ENCODE peak calls at places on chromosomes 1 and 21, in eight cellular contexts. H is activated CD8-positive, alpha-beta memory T cell treated with anti-CD3 and anti-CD28 coated beads for 1 hour; G is astrocyte of the hippocampus; X is NCI-H2081; V is choroid plexus epithelial cell; L is Daoy; K is effector CD4-positive, alpha-beta T cell; Y is NCI-H1694 treated with DMSO at 0.1 percent for 48 hours. C is an unnamed sample.
A peak's percentile ranks its signal among the peaks of the same experiment; 100 is the strongest.

GRCh38 chr1:14578156-14578555 is 20.3 kb upstream of the KAZN start:
- DNase-seq in H (no peak), G (peak; percentile 44), X (no peak), V (no peak), L (peak; percentile 25), K (no peak), Y (no peak), C (no peak)

GRCh38 chr1:77281491-77282186 is at the start of gene AK5:
- DNase-seq in H (peak; percentile 32), G (peak; percentile 80), X (peak; percentile 34), V (peak; percentile 38), L (peak; percentile 75), K (peak; percentile 27), Y (peak; percentile 33), C (no peak)

GRCh38 chr1:234722904-234723588 is 113.1 kb upstream of the IRF2BP2 start:
- DNase-seq in H (peak; percentile 30), G (peak; percentile 90), X (peak; percentile 58), V (peak; percentile 94), L (peak; percentile 89), K (peak; percentile 50), Y (peak; percentile 76), C (no peak)

GRCh38 chr1:80417651-80418050 is 1383.1 kb upstream of the ADGRL2 start:
- DNase-seq in H (no peak), G (peak; percentile 42), X (no peak), V (peak; percentile 30), L (no peak), K (no peak), Y (no peak), C (no peak)

GRCh38 chr1:111140680-111140967 is 601 bp downstream of the CEPT1 start:
- DNase-seq in H (peak; percentile 1), G (no peak), X (no peak), V (peak; percentile 44), L (peak; percentile 75), K (peak; percentile 19), Y (no peak), C (peak; percentile 73)

GRCh38 chr1:44721521-44722361 is 9.2 kb downstream of the RNU5D-1 start:
- DNase-seq in H (no peak), G (peak; percentile 79), X (no peak), V (peak; percentile 97), L (peak; percentile 99), K (peak; percentile 35), Y (peak; percentile 51), C (peak; percentile 97)

GRCh38 chr1:109793486-109794318 is 30.0 kb upstream of the EPS8L3 start:
- DNase-seq in H (no peak), G (peak; percentile 95), X (peak; percentile 88), V (peak; percentile 71), L (peak; percentile 97), K (peak; percentile 25), Y (peak; percentile 64), C (no peak)

GRCh38 chr1:40956397-40956796 is 23.1 kb upstream of the CTPS1 start:
- DNase-seq in H (no peak), G (no peak), X (no peak), V (no peak), L (no peak), K (no peak), Y (no peak), C (no peak)

GRCh38 chr1:227318003-227318851 is at the start of gene CDC42BPA:
- DNase-seq in H (no peak), G (peak; percentile 95), X (peak; percentile 95), V (peak; percentile 91), L (peak; percentile 93), K (no peak), Y (peak; percentile 78), C (no peak)

GRCh38 chr1:208161005-208161404 is 83.2 kb downstream of the PLXNA2 start:
- DNase-seq in H (no peak), G (peak; percentile 53), X (no peak), V (no peak), L (no peak), K (no peak), Y (no peak), C (no peak)

GRCh38 chr1:226034482-226034881 is 28.0 kb upstream of the H3-3A start:
- DNase-seq in H (no peak), G (peak; percentile 97), X (no peak), V (peak; percentile 86), L (peak; percentile 94), K (no peak), Y (peak; percentile 19), C (no peak)

GRCh38 chr21:45640888-45641479 is 2.5 kb upstream of the PCBP3 start:
- DNase-seq in H (no peak), G (no peak), X (no peak), V (peak; percentile 81), L (peak; percentile 92), K (no peak), Y (no peak), C (no peak)

GRCh38 chr1:25873120-25873519 is 2.4 kb downstream of the PAQR7 start:
- DNase-seq in H (no peak), G (peak; percentile 20), X (no peak), V (peak; percentile 29), L (no peak), K (no peak), Y (no peak), C (no peak)

C was measured in Karpas-422.